ENCODE peak calls at places on chromosomes 1 and 21, in eight cellular contexts. Y, G, K, V, M, A, B and S are unnamed samples.

GRCh38 chr1:68128157-68128556 is 77.7 kb upstream of the DIRAS3 start:
- DNase-seq in V (no peak), G (peak; percentile 91), K (no peak), A (no peak), M (no peak), B (no peak), Y (no peak), S (no peak)

GRCh38 chr1:223700388-223700918 is 11.9 kb upstream of the CAPN2 start:
- DNase-seq in G (peak; percentile 63), Y (no peak), A (no peak), B (no peak), M (no peak), V (no peak), K (no peak), S (no peak)

GRCh38 chr21:38798481-38798882 is 7.2 kb upstream of the ETS2 start:
- DNase-seq in B (peak; percentile 94), A (peak; percentile 52), M (no peak), G (peak; percentile 95), K (no peak), Y (no peak), V (no peak), S (no peak)

GRCh38 chr1:27408151-27408550 is 15.7 kb downstream of the GPR3 start:
- DNase-seq in A (no peak), Y (no peak), M (no peak), V (no peak), G (peak; percentile 85), B (no peak), K (no peak), S (no peak)

GRCh38 chr1:189431437-189431836 is 1046.2 kb downstream of the BRINP3 start:
- DNase-seq in V (no peak), G (peak; percentile 8), A (no peak), B (no peak), Y (no peak), K (no peak), M (no peak), S (no peak)

GRCh38 chr1:20521960-20522861 is 14.3 kb upstream of the MUL1 start:
- DNase-seq in V (peak; percentile 54), Y (peak; percentile 43), M (peak; percentile 90), K (peak; percentile 59), B (peak; percentile 63), G (peak; percentile 81), A (peak; percentile 61), S (peak; percentile 71)

GRCh38 chr1:25381041-25381440 is 39.6 kb downstream of the RHCE start:
- DNase-seq in B (no peak), Y (no peak), K (no peak), A (no peak), V (no peak), M (no peak), G (no peak), S (no peak)

GRCh38 chr21:14285147-14285546 is 69.2 kb downstream of the RBM11 start:
- DNase-seq in V (no peak), Y (no peak), B (no peak), A (no peak), G (no peak), K (no peak), M (no peak), S (no peak)

GRCh38 chr1:11906870-11907269 is 19.4 kb downstream of the KIAA2013 start:
- DNase-seq in M (no peak), K (no peak), Y (no peak), A (no peak), B (no peak), G (no peak), V (no peak), S (no peak)

GRCh38 chr1:231201375-231202124 is 39.5 kb upstream of the GNPAT start:
- DNase-seq in G (no peak), V (no peak), A (no peak), K (no peak), Y (no peak), M (no peak), B (no peak), S (no peak)

GRCh38 chr1:1629430-1630190 is 2.4 kb upstream of the MMP23B start:
- DNase-seq in A (peak; percentile 51), V (peak; percentile 90), M (no peak), Y (peak; percentile 88), K (peak; percentile 45), B (no peak), G (no peak), S (peak; percentile 80)

GRCh38 chr1:39933956-39934941 is 20.7 kb upstream of the MFSD2A start:
- DNase-seq in A (peak; percentile 94), M (peak; percentile 88), Y (no peak), B (peak; percentile 99), K (peak; percentile 95), V (no peak), G (peak; percentile 75), S (no peak)

GRCh38 chr1:11458811-11459275 is 20.1 kb upstream of the DISP3 start:
- DNase-seq in A (no peak), G (no peak), B (no peak), K (no peak), Y (no peak), V (no peak), M (no peak), S (no peak)

GRCh38 chr21:24023936-24024335 is 1583.3 kb downstream of the MRPL39 start:
- DNase-seq in A (no peak), B (no peak), K (no peak), G (no peak), Y (no peak), V (no peak), M (no peak), S (no peak)

GRCh38 chr1:100584761-100585745 is 47.1 kb downstream of the GPR88 start:
- DNase-seq in V (no peak), G (peak; percentile 51), K (no peak), M (no peak), B (no peak), Y (no peak), A (no peak), S (no peak)

GRCh38 chr21:27070881-27071670 is 104.2 kb upstream of the ADAMTS5 start:
- DNase-seq in V (no peak), B (no peak), A (no peak), G (no peak), Y (no peak), M (no peak), K (no peak), S (no peak)

GRCh38 chr21:15741510-15741909 is 11.7 kb downstream of the USP25 start:
- DNase-seq in G (peak; percentile 74), Y (no peak), M (no peak), K (no peak), V (no peak), B (peak; percentile 26), A (no peak), S (no peak)

GRCh38 chr1:58763214-58763613 is 20.6 kb downstream of the JUN start:
- DNase-seq in V (no peak), M (no peak), A (no peak), Y (no peak), K (no peak), B (no peak), G (peak; percentile 93), S (no peak)

GRCh38 chr21:17461582-17461981 is 51.3 kb upstream of the CXADR start:
- DNase-seq in A (no peak), V (no peak), B (peak; percentile 60), Y (no peak), G (peak; percentile 61), K (no peak), M (no peak), S (no peak)

GRCh38 chr1:12167493-12168429 is 970 bp downstream of the TNFRSF1B start:
- DNase-seq in B (no peak), G (no peak), Y (no peak), A (no peak), K (no peak), V (peak; percentile 63), M (no peak), S (peak; percentile 34)

GRCh38 chr21:39923441-39923840 is 56.2 kb downstream of the PCP4 start:
- DNase-seq in G (no peak), Y (no peak), A (no peak), K (no peak), B (no peak), M (no peak), V (no peak), S (no peak)

GRCh38 chr1:10901091-10901893 is 104.8 kb upstream of the CASZ1 start:
- DNase-seq in A (peak; percentile 53), Y (no peak), K (no peak), G (peak; percentile 57), V (no peak), B (peak; percentile 60), M (no peak), S (no peak)

GRCh38 chr21:38806153-38806941 is 618 bp downstream of the ETS2 start:
- DNase-seq in K (no peak), G (no peak), Y (peak; percentile 25), B (no peak), M (no peak), A (peak; percentile 46), V (peak; percentile 62), S (peak; percentile 41)

GRCh38 chr1:228058981-228059535 is 23.4 kb upstream of the ARF1 start:
- DNase-seq in Y (peak; percentile 66), G (no peak), B (no peak), K (no peak), M (no peak), A (no peak), V (no peak), S (peak; percentile 68)

GRCh38 chr21:30227633-30228404 is 11.9 kb upstream of the CLDN8 start:
- DNase-seq in A (no peak), K (no peak), G (peak; percentile 74), B (peak; percentile 99), V (no peak), M (no peak), Y (no peak), S (no peak)

GRCh38 chr1:185775505-185775904 is 41.3 kb downstream of the HMCN1 start:
- DNase-seq in B (no peak), M (no peak), V (no peak), Y (no peak), G (peak; percentile 29), K (no peak), A (no peak), S (no peak)